ENCODE peak calls at places on chromosome 12, in six cellular contexts. One of them, this sample, is unnamed.
A peak's percentile ranks its signal among the peaks of the same experiment; 100 is the strongest.

GRCh38 chr12:130880411-130880885 is 8.6 kb downstream of the RAN start:
- DNase-seq in CD4-positive, CD25-positive, alpha-beta regulatory T cell: no peak
- DNase-seq in MM.1S: peak; percentile 26
- DNase-seq in NB4: no peak
- DNase-seq in AG10803: no peak
- DNase-seq in immature natural killer cell: peak; percentile 7
- DNase-seq in this sample: no peak

GRCh38 chr12:44286336-44286735 is 450.5 kb downstream of the TMEM117 start:
- DNase-seq in NB4: peak; percentile 23
- DNase-seq in immature natural killer cell: no peak
- DNase-seq in AG10803: peak; percentile 47
- DNase-seq in CD4-positive, CD25-positive, alpha-beta regulatory T cell: no peak
- DNase-seq in MM.1S: no peak
- DNase-seq in this sample: no peak

GRCh38 chr12:76346798-76347420 is 1.3 kb downstream of the BBS10 start:
- DNase-seq in NB4: peak; percentile 69
- DNase-seq in AG10803: peak; percentile 77
- DNase-seq in CD4-positive, CD25-positive, alpha-beta regulatory T cell: no peak
- DNase-seq in MM.1S: peak; percentile 63
- DNase-seq in immature natural killer cell: no peak
- DNase-seq in this sample: no peak

GRCh38 chr12:94149781-94150482 is 1.6 kb downstream of the PLXNC1 start:
- DNase-seq in AG10803: no peak
- DNase-seq in CD4-positive, CD25-positive, alpha-beta regulatory T cell: no peak
- DNase-seq in immature natural killer cell: peak; percentile 26
- DNase-seq in MM.1S: peak; percentile 50
- DNase-seq in NB4: peak; percentile 57
- DNase-seq in this sample: no peak

GRCh38 chr12:110246690-110247339 is 34.2 kb upstream of the ATP2A2 start:
- DNase-seq in immature natural killer cell: no peak
- DNase-seq in AG10803: no peak
- DNase-seq in NB4: no peak
- DNase-seq in MM.1S: no peak
- DNase-seq in CD4-positive, CD25-positive, alpha-beta regulatory T cell: no peak
- DNase-seq in this sample: no peak

GRCh38 chr12:7060353-7060954 is at the start of gene C1S:
- DNase-seq in MM.1S: no peak
- DNase-seq in CD4-positive, CD25-positive, alpha-beta regulatory T cell: no peak
- DNase-seq in AG10803: peak; percentile 99
- DNase-seq in immature natural killer cell: no peak
- DNase-seq in NB4: no peak
- DNase-seq in this sample: no peak

GRCh38 chr12:14773685-14774073 is 29.6 kb downstream of the WBP11 start:
- DNase-seq in CD4-positive, CD25-positive, alpha-beta regulatory T cell: no peak
- DNase-seq in NB4: no peak
- DNase-seq in AG10803: no peak
- DNase-seq in MM.1S: no peak
- DNase-seq in immature natural killer cell: no peak
- DNase-seq in this sample: no peak

GRCh38 chr12:19988918-19989317 is 379.4 kb upstream of the PDE3A start:
- DNase-seq in AG10803: peak; percentile 44
- DNase-seq in immature natural killer cell: no peak
- DNase-seq in MM.1S: no peak
- DNase-seq in NB4: no peak
- DNase-seq in CD4-positive, CD25-positive, alpha-beta regulatory T cell: no peak
- DNase-seq in this sample: no peak

GRCh38 chr12:123992118-123992825 is 19.3 kb downstream of the ZNF664 start:
- DNase-seq in CD4-positive, CD25-positive, alpha-beta regulatory T cell: no peak
- DNase-seq in immature natural killer cell: no peak
- DNase-seq in AG10803: no peak
- DNase-seq in NB4: no peak
- DNase-seq in MM.1S: no peak
- DNase-seq in this sample: no peak

GRCh38 chr12:11621797-11622423 is 27.6 kb upstream of the ETV6 start:
- DNase-seq in immature natural killer cell: peak; percentile 16
- DNase-seq in CD4-positive, CD25-positive, alpha-beta regulatory T cell: no peak
- DNase-seq in AG10803: no peak
- DNase-seq in NB4: peak; percentile 48
- DNase-seq in MM.1S: peak; percentile 14
- DNase-seq in this sample: peak; percentile 33

GRCh38 chr12:107845980-107846659 is 71.6 kb downstream of the ASCL4 start:
- DNase-seq in AG10803: no peak
- DNase-seq in NB4: no peak
- DNase-seq in immature natural killer cell: no peak
- DNase-seq in MM.1S: no peak
- DNase-seq in CD4-positive, CD25-positive, alpha-beta regulatory T cell: no peak
- DNase-seq in this sample: no peak

GRCh38 chr12:80556566-80556965 is 112.5 kb downstream of the PTPRQ start:
- DNase-seq in NB4: no peak
- DNase-seq in MM.1S: no peak
- DNase-seq in immature natural killer cell: no peak
- DNase-seq in AG10803: no peak
- DNase-seq in CD4-positive, CD25-positive, alpha-beta regulatory T cell: no peak
- DNase-seq in this sample: no peak

GRCh38 chr12:105960319-105961076 is 178.3 kb downstream of the NUAK1 start:
- DNase-seq in AG10803: peak; percentile 73
- DNase-seq in MM.1S: no peak
- DNase-seq in CD4-positive, CD25-positive, alpha-beta regulatory T cell: no peak
- DNase-seq in immature natural killer cell: no peak
- DNase-seq in NB4: no peak
- DNase-seq in this sample: no peak

This sample was measured in CD4-positive, alpha-beta memory T cell.